ENCODE peak calls at places on chromosomes 12 and 14, in nine cellular contexts. I is activated CD4-positive, alpha-beta T cell treated with anti-CD3 and anti-CD28 coated beads, Interleukin-2, amount 10 ng/mL, durations not matched to agents 7 days and 5 days; R is prostate gland; E is RWPE1; H is T-helper 2 cell; G is HS-27A; F is NCI-H774; Q is PC-3; X is hippocampal formation. V is an unnamed sample.

GRCh38 chr12:1937481-1938224 is 19.2 kb upstream of the CACNA2D4 start:
- DNase-seq in I (no peak), E (no peak), X (no peak), G (no peak), Q (no peak), H (no peak), R (no peak), F (no peak), V (no peak)

GRCh38 chr12:131223171-131223761 is 269.6 kb downstream of the ADGRD1 start:
- DNase-seq in Q (no peak), R (no peak), G (no peak), I (no peak), F (no peak), E (no peak), H (no peak), X (no peak), V (no peak)

GRCh38 chr12:56398324-56398723 is 35.7 kb upstream of the APOF start:
- DNase-seq in G (no peak), Q (no peak), H (no peak), I (no peak), E (no peak), R (no peak), X (no peak), F (no peak), V (no peak)

GRCh38 chr12:47270782-47271664 is 191.3 kb upstream of the AMIGO2 start:
- DNase-seq in E (peak; percentile 84), I (peak; percentile 23), Q (peak; percentile 98), X (no peak), G (peak; percentile 91), F (no peak), H (no peak), R (no peak), V (no peak)

GRCh38 chr12:76080017-76080728 is 4.3 kb downstream of the NAP1L1 start:
- DNase-seq in H (no peak), R (no peak), Q (no peak), I (no peak), E (no peak), F (peak; percentile 9), G (no peak), X (no peak), V (no peak)

GRCh38 chr12:131066886-131067490 is 113.3 kb downstream of the ADGRD1 start:
- DNase-seq in X (no peak), G (no peak), I (no peak), R (no peak), F (no peak), E (no peak), Q (no peak), H (no peak), V (no peak)

GRCh38 chr12:71027835-71028234 is 107.3 kb upstream of the PTPRR start:
- DNase-seq in R (no peak), X (no peak), I (no peak), G (no peak), E (no peak), Q (no peak), F (no peak), H (no peak), V (no peak)

GRCh38 chr12:70555081-70555480 is 82.1 kb downstream of the PTPRB start:
- DNase-seq in G (no peak), R (no peak), Q (no peak), F (no peak), I (no peak), X (no peak), H (no peak), E (no peak), V (no peak)

GRCh38 chr12:19212245-19212644 is 82.7 kb downstream of the PLEKHA5 start:
- DNase-seq in I (no peak), H (no peak), G (no peak), F (no peak), E (no peak), Q (no peak), X (no peak), R (no peak), V (no peak)

GRCh38 chr14:63745858-63746425 is 18.1 kb upstream of the SGPP1 start:
- DNase-seq in G (no peak), R (no peak), X (no peak), F (no peak), H (no peak), I (peak; percentile 20), Q (no peak), E (no peak), V (peak; percentile 27)

GRCh38 chr12:6452245-6452731 is 446 bp downstream of the TAPBPL start:
- DNase-seq in Q (no peak), X (peak; percentile 66), H (no peak), I (no peak), R (peak; percentile 52), G (no peak), F (no peak), E (no peak), V (no peak)

GRCh38 chr12:96375841-96376249 is 24.4 kb downstream of the CDK17 start:
- DNase-seq in G (no peak), E (no peak), H (no peak), X (no peak), I (no peak), Q (no peak), F (no peak), R (no peak), V (no peak)

GRCh38 chr12:2607881-2608607 is 186.7 kb upstream of the FKBP4 start:
- DNase-seq in X (no peak), Q (no peak), I (no peak), R (no peak), H (no peak), F (no peak), E (no peak), G (no peak), V (no peak)

GRCh38 chr12:8064131-8064530 is 2.0 kb downstream of the C3AR1 start:
- DNase-seq in E (no peak), G (no peak), R (no peak), X (no peak), H (no peak), I (no peak), F (no peak), Q (no peak), V (no peak)

GRCh38 chr14:64706552-64707193 is 2.4 kb downstream of the PLEKHG3 start:
- DNase-seq in E (no peak), H (no peak), I (no peak), X (peak; percentile 87), F (no peak), G (no peak), Q (no peak), R (no peak), V (no peak)

GRCh38 chr12:123916729-123917128 is 55.9 kb downstream of the CCDC92 start:
- DNase-seq in E (peak; percentile 64), Q (no peak), I (no peak), H (no peak), X (no peak), G (no peak), R (no peak), F (no peak), V (no peak)

GRCh38 chr14:37590810-37591139 is 4.3 kb downstream of the FOXA1 start:
- DNase-seq in G (no peak), I (no peak), X (no peak), H (no peak), F (no peak), Q (peak; percentile 8), R (no peak), E (no peak), V (no peak)

GRCh38 chr14:37203423-37203822 is 5.7 kb downstream of the MIPOL1 start:
- DNase-seq in G (no peak), R (no peak), E (no peak), Q (no peak), F (no peak), I (no peak), X (no peak), H (no peak), V (no peak)

GRCh38 chr12:88339966-88340365 is 197.9 kb downstream of the TMTC3 start:
- DNase-seq in H (no peak), Q (no peak), E (no peak), F (no peak), I (no peak), G (no peak), X (no peak), R (no peak), V (no peak)

GRCh38 chr14:30223385-30223785 is 295.7 kb upstream of the PRKD1 start:
- DNase-seq in H (no peak), G (peak; percentile 97), I (no peak), F (peak; percentile 83), X (no peak), E (peak; percentile 92), R (peak; percentile 86), Q (peak; percentile 99), V (no peak)

GRCh38 chr12:75786071-75786470 is 245.5 kb downstream of the PHLDA1 start:
- DNase-seq in F (no peak), G (no peak), X (no peak), R (no peak), Q (no peak), H (no peak), E (no peak), I (no peak), V (no peak)

GRCh38 chr12:25493682-25494081 is 59.4 kb downstream of the LMNTD1 start:
- DNase-seq in R (no peak), I (no peak), E (no peak), F (no peak), G (no peak), H (no peak), Q (no peak), X (no peak), V (no peak)

GRCh38 chr12:126936181-126936851 is 1330.7 kb upstream of the TMEM132C start:
- DNase-seq in H (no peak), E (no peak), R (peak; percentile 10), Q (peak; percentile 86), I (no peak), X (peak; percentile 41), G (no peak), F (no peak), V (no peak)

GRCh38 chr12:111780166-111780565 is 13.4 kb downstream of the ALDH2 start:
- DNase-seq in F (no peak), X (no peak), I (no peak), G (no peak), H (no peak), E (no peak), Q (no peak), R (no peak), V (no peak)

GRCh38 chr12:81077329-81077685 is 572 bp upstream of the ACSS3 start:
- DNase-seq in F (peak; percentile 77), I (no peak), G (no peak), X (no peak), Q (no peak), R (no peak), H (no peak), E (no peak), V (no peak)

V was measured in CD4-positive, CD25-positive, alpha-beta regulatory T cell.